ENCODE peak calls at places on chromosomes 11 and 22, in seven cellular contexts. Q is prostate gland, X is heart left ventricle, W is sigmoid colon, C is spleen, K is body of pancreas, U is ovary. A is an unnamed sample.

GRCh38 chr11:104094576-104094975 is 58.1 kb downstream of the DDI1 start:
- DNase-seq in Q (no peak), X (no peak), W (no peak), C (no peak), K (no peak), U (no peak), A (no peak)

GRCh38 chr22:32355760-32356159 is 1.9 kb upstream of the RFPL3 start:
- DNase-seq in Q (no peak), X (no peak), W (no peak), C (no peak), K (no peak), U (no peak), A (no peak)

GRCh38 chr22:18110944-18111758 is 542 bp downstream of the TUBA8 start:
- DNase-seq in Q (no peak), X (no peak), W (no peak), C (peak; percentile 51), K (no peak), U (peak; percentile 47), A (no peak)

GRCh38 chr11:101327908-101328307 is 198.3 kb upstream of the PGR start:
- DNase-seq in Q (no peak), X (no peak), W (no peak), C (no peak), K (no peak), U (no peak), A (no peak)

GRCh38 chr22:30423296-30423958 is 2.1 kb upstream of the MTFP1 start:
- DNase-seq in Q (peak; percentile 33), X (no peak), W (peak; percentile 83), C (peak; percentile 93), K (no peak), U (no peak), A (peak; percentile 91)

GRCh38 chr11:3046190-3046589 is 11.0 kb downstream of the CARS1 start:
- DNase-seq in Q (no peak), X (no peak), W (no peak), C (no peak), K (no peak), U (no peak), A (no peak)

GRCh38 chr11:133271206-133271605 is 261.1 kb downstream of the OPCML start:
- DNase-seq in Q (no peak), X (no peak), W (no peak), C (no peak), K (no peak), U (no peak), A (no peak)

GRCh38 chr22:29330753-29331152 is 15.3 kb upstream of the RASL10A start:
- DNase-seq in Q (no peak), X (no peak), W (peak; percentile 79), C (no peak), K (no peak), U (peak; percentile 84), A (no peak)

GRCh38 chr11:16001899-16002426 is 354.4 kb downstream of the SOX6 start:
- DNase-seq in Q (peak; percentile 9), X (no peak), W (no peak), C (no peak), K (peak; percentile 27), U (no peak), A (no peak)

GRCh38 chr22:50473855-50474671 is 772 bp downstream of the SBF1 start:
- DNase-seq in Q (no peak), X (peak; percentile 72), W (peak; percentile 65), C (peak; percentile 86), K (peak; percentile 61), U (no peak), A (no peak)

GRCh38 chr11:12164061-12165014 is 53.9 kb downstream of the MICAL2 start:
- DNase-seq in Q (peak; percentile 83), X (no peak), W (peak; percentile 86), C (no peak), K (no peak), U (no peak), A (no peak)

GRCh38 chr11:36453678-36454077 is 56.4 kb downstream of the TRAF6 start:
- DNase-seq in Q (no peak), X (no peak), W (no peak), C (no peak), K (no peak), U (no peak), A (no peak)

GRCh38 chr22:31248138-31248745 is 36.1 kb downstream of the LIMK2 start:
- DNase-seq in Q (peak; percentile 96), X (peak; percentile 71), W (peak; percentile 90), C (peak; percentile 89), K (peak; percentile 83), U (peak; percentile 80), A (peak; percentile 77)

GRCh38 chr11:2778630-2779498 is 79.1 kb upstream of the KCNQ1OT1 start:
- DNase-seq in Q (peak; percentile 87), X (peak; percentile 83), W (peak; percentile 93), C (peak; percentile 86), K (peak; percentile 97), U (peak; percentile 86), A (peak; percentile 65)

GRCh38 chr11:26143553-26144308 is 188.2 kb upstream of the ANO3 start:
- DNase-seq in Q (no peak), X (no peak), W (no peak), C (no peak), K (no peak), U (no peak), A (no peak)

GRCh38 chr22:28978158-28978557 is 83.5 kb downstream of the C22orf31 start:
- DNase-seq in Q (no peak), X (no peak), W (no peak), C (no peak), K (peak; percentile 22), U (no peak), A (no peak)

GRCh38 chr22:47850644-47851151 is 1088.2 kb downstream of the TBC1D22A start:
- DNase-seq in Q (no peak), X (no peak), W (no peak), C (no peak), K (no peak), U (peak; percentile 42), A (no peak)

GRCh38 chr22:34845391-34845790 is 220.6 kb upstream of the ISX start:
- DNase-seq in Q (no peak), X (no peak), W (no peak), C (no peak), K (no peak), U (no peak), A (no peak)

GRCh38 chr11:82863209-82863608 is 37.0 kb downstream of the PRCP start:
- DNase-seq in Q (no peak), X (no peak), W (no peak), C (no peak), K (no peak), U (no peak), A (no peak)

GRCh38 chr11:64694821-64695365 is 28.1 kb downstream of the NRXN2 start:
- DNase-seq in Q (no peak), X (no peak), W (no peak), C (peak; percentile 82), K (no peak), U (no peak), A (no peak)

GRCh38 chr11:113664069-113664980 is 41.8 kb downstream of the TMPRSS5 start:
- DNase-seq in Q (no peak), X (no peak), W (no peak), C (no peak), K (no peak), U (no peak), A (no peak)

DNA sequence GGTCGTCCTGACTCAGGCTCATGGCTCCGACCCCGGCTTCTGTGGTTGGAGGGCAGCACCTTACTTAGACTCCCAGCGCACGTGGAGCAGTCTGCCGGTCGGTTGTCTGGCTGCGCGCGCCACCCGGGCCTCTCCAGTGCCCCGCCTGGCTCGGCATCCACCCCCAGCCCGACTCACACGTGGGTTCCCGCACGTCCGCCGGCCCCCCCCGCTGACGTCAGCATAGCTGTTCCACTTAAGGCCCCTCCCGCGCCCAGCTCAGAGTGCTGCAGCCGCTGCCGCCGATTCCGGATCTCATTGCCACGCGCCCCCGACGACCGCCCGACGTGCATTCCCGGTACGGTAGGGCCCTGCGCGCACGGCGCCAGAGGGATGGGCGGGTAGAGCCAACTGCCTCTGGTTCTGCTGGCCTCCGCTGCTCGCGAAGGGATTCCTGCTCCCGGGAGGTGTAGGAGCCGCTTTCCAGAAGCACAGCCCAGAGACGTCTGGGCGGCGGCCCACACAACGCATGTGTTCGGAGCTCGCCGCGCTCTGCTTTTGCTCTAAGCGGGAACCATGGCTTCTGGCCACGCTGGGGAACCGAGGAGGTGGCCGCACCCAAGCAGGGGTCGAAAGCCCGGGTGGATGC is at the start of gene LDHA:
- DNase-seq in Q (peak; percentile 96), X (peak; percentile 99), W (peak; percentile 100), C (peak; percentile 100), K (peak; percentile 97), U (peak; percentile 99), A (peak; percentile 100)
- TF ChIP-seq POLR2A in Q (peak; percentile 98), X (peak; percentile 98), W (peak; percentile 99), C (peak; percentile 97), K (peak; percentile 99), U (peak; percentile 99), A (peak; percentile 94)

GRCh38 chr11:43217856-43218255 is 93.9 kb upstream of the API5 start:
- DNase-seq in Q (no peak), X (no peak), W (no peak), C (no peak), K (no peak), U (no peak), A (no peak)

GRCh38 chr11:43222215-43222614 is 89.6 kb upstream of the API5 start:
- DNase-seq in Q (no peak), X (no peak), W (no peak), C (no peak), K (no peak), U (no peak), A (no peak)
- TF ChIP-seq CTCF in Q (no peak), X (no peak), W (no peak), C (no peak), K (no peak), U (no peak), A (no peak)

DNA sequence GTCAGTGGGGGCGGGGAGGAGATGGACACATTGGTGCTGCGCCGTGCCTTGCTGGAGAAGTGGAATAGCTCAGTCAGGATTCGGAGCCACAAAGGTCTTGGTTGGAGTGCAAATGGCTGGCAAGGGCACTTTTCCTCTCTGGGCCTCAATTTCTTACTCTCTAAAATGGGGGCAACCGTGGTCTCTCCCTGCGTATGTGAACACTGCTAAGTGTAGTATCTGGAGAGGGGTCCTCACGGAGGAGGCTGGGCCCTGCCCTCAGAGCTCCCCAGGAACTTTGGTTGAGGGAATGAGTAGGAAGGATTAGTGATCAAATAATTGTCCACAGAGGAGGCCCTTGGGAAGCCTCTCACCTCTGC is 521 bp downstream of the P2RY6 start:
- DNase-seq in Q (no peak), X (no peak), W (no peak), C (no peak), K (no peak), U (no peak), A (no peak)
- H3K4me3 ChIP-seq in Q (no peak overlapping the region), X (peak overlapping the region; percentile 36), W (peak overlapping the region; percentile 29), C (peak overlapping the region; percentile 33), K (no peak overlapping the region), U (no peak overlapping the region), A (no peak overlapping the region)

GRCh38 chr22:43188829-43189545 is 2.1 kb upstream of the TTLL12 start:
- DNase-seq in Q (no peak), X (peak; percentile 10), W (no peak), C (no peak), K (no peak), U (no peak), A (no peak)

GRCh38 chr22:43187171-43188099 is 501 bp upstream of the TTLL12 start:
- DNase-seq in Q (peak; percentile 91), X (peak; percentile 99), W (peak; percentile 97), C (peak; percentile 99), K (peak; percentile 97), U (peak; percentile 97), A (peak; percentile 99)

GRCh38 chr22:43185860-43186261 is 1.1 kb downstream of the TTLL12 start:
- DNase-seq in Q (peak; percentile 86), X (peak; percentile 82), W (peak; percentile 82), C (no peak), K (peak; percentile 86), U (peak; percentile 74), A (peak; percentile 91)

GRCh38 chr22:43183496-43184263 is 3.3 kb downstream of the TTLL12 start:
- DNase-seq in Q (no peak), X (peak; percentile 26), W (no peak), C (no peak), K (no peak), U (no peak), A (no peak)

GRCh38 chr22:43186272-43187170 is at the start of gene TTLL12:
- DNase-seq in Q (peak; percentile 56), X (peak; percentile 84), W (peak; percentile 75), C (peak; percentile 93), K (peak; percentile 60), U (peak; percentile 74), A (no peak)
- TF ChIP-seq POLR2A in Q (peak; percentile 55), X (peak; percentile 51), W (no peak), C (no peak), K (peak; percentile 9), U (no peak), A (no peak)